ENCODE peak calls at places on chromosome 9, in four cellular contexts. O is neural crest cell, N is osteocyte, V is cardiac fibroblast. H is an unnamed sample.

GRCh38 chr9:110767559-110768063 is 99.0 kb downstream of the MUSK start:
- DNase-seq in O (no peak), N (no peak), V (peak; percentile 97), H (no peak)

GRCh38 chr9:130043654-130044623 is 950 bp upstream of the FNBP1 start:
- DNase-seq in N (no peak), O (no peak), V (peak; percentile 83), H (peak; percentile 25)

GRCh38 chr9:108784998-108785397 is 70.8 kb downstream of the ACTL7B start:
- DNase-seq in V (peak; percentile 89), N (no peak), O (no peak), H (no peak)

GRCh38 chr9:104879555-104880318 is 48.2 kb downstream of the ABCA1 start:
- DNase-seq in N (no peak), O (no peak), V (peak; percentile 97), H (no peak)

GRCh38 chr9:78428640-78429039 is 131.7 kb downstream of the PSAT1 start:
- DNase-seq in O (no peak), N (no peak), V (no peak), H (no peak)

GRCh38 chr9:37969558-37970300 is 65.8 kb upstream of the SLC25A51 start:
- DNase-seq in N (no peak), O (no peak), V (no peak), H (no peak)

GRCh38 chr9:27339661-27340295 is 42.8 kb upstream of the EQTN start:
- DNase-seq in N (no peak), V (no peak), O (no peak), H (no peak)

GRCh38 chr9:22469928-22470544 is 23.4 kb downstream of the DMRTA1 start:
- DNase-seq in N (no peak), V (peak; percentile 29), O (peak; percentile 41), H (peak; percentile 44)

GRCh38 chr9:31304576-31304975 is 1079.9 kb upstream of the ACO1 start:
- DNase-seq in V (peak; percentile 89), N (no peak), O (no peak), H (no peak)

GRCh38 chr9:108041551-108041950 is 552.0 kb upstream of the KLF4 start:
- DNase-seq in N (no peak), V (peak; percentile 54), O (no peak), H (no peak)

GRCh38 chr9:109319072-109319630 is 1.7 kb downstream of the EPB41L4B start:
- DNase-seq in N (no peak), O (no peak), V (no peak), H (peak; percentile 43)

GRCh38 chr9:32378993-32379729 is 5.3 kb upstream of the ACO1 start:
- DNase-seq in V (peak; percentile 89), O (peak; percentile 36), N (no peak), H (peak; percentile 33)

GRCh38 chr9:107907715-107908114 is 418.1 kb upstream of the KLF4 start:
- DNase-seq in V (no peak), O (no peak), N (no peak), H (no peak)

GRCh38 chr9:97271292-97271691 is 36.2 kb upstream of the CCDC180 start:
- DNase-seq in O (no peak), N (no peak), V (no peak), H (peak; percentile 52)

GRCh38 chr9:130034570-130034969 is 8.4 kb downstream of the FNBP1 start:
- DNase-seq in O (no peak), N (no peak), V (peak; percentile 60), H (no peak)

GRCh38 chr9:85630676-85631075 is 111.1 kb downstream of the AGTPBP1 start:
- DNase-seq in V (no peak), N (no peak), O (no peak), H (no peak)

GRCh38 chr9:71697882-71698281 is 70.4 kb downstream of the CEMIP2 start:
- DNase-seq in N (no peak), V (no peak), O (no peak), H (no peak)

GRCh38 chr9:135341612-135342169 is 137.9 kb upstream of the PPP1R26 start:
- DNase-seq in V (no peak), O (no peak), N (no peak), H (no peak)

GRCh38 chr9:108468364-108468763 is 387.4 kb downstream of the ACTL7B start:
- DNase-seq in O (peak; percentile 41), V (peak; percentile 34), N (no peak), H (peak; percentile 34)

GRCh38 chr9:21801683-21802417 is 586 bp upstream of the MTAP start:
- DNase-seq in N (peak; percentile 91), V (peak; percentile 89), O (peak; percentile 53), H (peak; percentile 68)

GRCh38 chr9:112000743-112001142 is 104.1 kb downstream of the UGCG start:
- DNase-seq in V (no peak), O (no peak), N (no peak), H (no peak)
- TF ChIP-seq CTCF in V (no peak), O (no peak), N (no peak), H (no peak)

GRCh38 chr9:114049453-114050225 is 28.5 kb downstream of the AMBP start:
- DNase-seq in O (no peak), N (no peak), V (no peak), H (no peak)

GRCh38 chr9:114046237-114046755 is 31.8 kb downstream of the AMBP start:
- DNase-seq in V (no peak), N (no peak), O (no peak), H (no peak)

GRCh38 chr9:114046876-114047275 is 31.2 kb downstream of the AMBP start:
- DNase-seq in O (no peak), V (peak; percentile 6), N (no peak), H (no peak)

GRCh38 chr9:114048533-114049452 is 29.3 kb downstream of the AMBP start:
- DNase-seq in O (no peak), V (no peak), N (peak; percentile 66), H (no peak)

DNA sequence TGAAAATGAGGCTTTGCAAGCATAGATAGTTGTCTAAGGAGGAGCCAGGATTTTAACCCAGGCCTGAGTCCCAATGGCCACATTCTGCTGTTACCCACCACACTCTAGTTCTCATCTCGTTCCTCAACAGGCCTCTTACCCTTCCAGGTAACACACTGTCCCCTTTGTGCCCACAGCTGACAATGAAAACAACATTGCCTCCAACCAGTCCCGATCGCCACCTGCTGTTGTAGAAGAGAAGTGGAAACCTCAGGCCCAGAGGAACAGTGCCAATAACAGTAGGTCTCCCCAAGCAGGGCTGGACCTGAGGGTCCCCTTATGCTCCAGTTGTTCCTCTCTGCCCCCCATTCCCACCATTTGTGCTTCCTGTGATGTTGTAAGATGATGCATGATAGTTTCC is 30.4 kb downstream of the AMBP start:
- DNase-seq in O (no peak), V (peak; percentile 25), N (peak; percentile 44), H (no peak)
- TF ChIP-seq CTCF in O (peak; percentile 48), V (peak; percentile 42), N (peak; percentile 35), H (no peak)

GRCh38 chr9:79769476-79770275 is 197.9 kb downstream of the TLE4 start:
- DNase-seq in N (no peak), V (no peak), O (no peak), H (no peak)
- TF ChIP-seq CTCF in N (no peak), V (peak; percentile 21), O (no peak), H (no peak)

GRCh38 chr9:89808076-89808701 is 203.4 kb downstream of the GADD45G start:
- DNase-seq in V (no peak), N (peak; percentile 57), O (no peak), H (peak; percentile 65)
- TF ChIP-seq CTCF in V (no peak), N (peak; percentile 37), O (peak; percentile 51), H (no peak)

GRCh38 chr9:19768798-19769197 is 20.0 kb downstream of the SLC24A2 start:
- DNase-seq in N (no peak), V (no peak), O (no peak), H (no peak)

DNA sequence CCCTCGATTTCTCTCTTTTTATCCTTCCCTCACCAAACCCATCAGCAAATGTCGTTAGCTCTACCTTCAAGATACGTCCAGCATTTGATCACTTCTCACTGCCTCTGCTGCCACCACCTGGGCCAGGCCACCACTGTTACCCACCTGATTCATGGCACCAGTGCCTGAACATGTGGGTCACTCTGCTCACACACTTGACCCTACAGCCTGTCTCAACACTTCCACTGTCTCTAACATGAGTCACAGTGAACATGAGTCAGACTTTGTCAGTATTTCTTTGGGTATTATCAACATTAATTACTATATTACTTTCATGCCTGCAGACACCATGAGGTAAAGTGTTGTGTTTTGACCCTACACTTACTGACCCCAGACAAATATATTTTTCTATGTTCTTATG is 19.6 kb downstream of the SLC24A2 start:
- DNase-seq in V (no peak), N (no peak), O (no peak), H (no peak)
- TF ChIP-seq CTCF in V (no peak), N (no peak), O (no peak), H (no peak)

GRCh38 chr9:16369427-16369826 is 501.0 kb downstream of the BNC2 start:
- DNase-seq in N (no peak), O (no peak), V (no peak), H (no peak)
- TF ChIP-seq CTCF in N (no peak), O (no peak), V (no peak), H (no peak)

DNA sequence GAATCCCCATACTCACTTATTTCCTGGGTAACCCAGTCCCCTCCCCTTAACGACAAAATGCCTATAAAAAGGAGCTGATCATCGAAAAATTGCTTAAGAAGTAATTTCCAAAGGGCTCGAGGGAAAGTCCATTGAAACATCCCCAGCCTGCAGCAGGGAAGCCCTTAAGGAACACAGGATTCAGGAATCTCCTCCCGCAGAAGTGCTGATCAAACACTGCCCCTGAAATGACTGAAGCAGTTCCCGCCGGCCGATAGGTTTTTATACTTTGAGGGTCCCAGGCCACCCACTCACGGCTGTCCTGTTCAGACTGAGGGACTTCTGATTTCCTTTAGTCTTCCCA is 620 bp upstream of the ZNF79 start:
- DNase-seq in V (no peak), O (no peak), N (no peak), H (no peak)
- TF ChIP-seq CTCF in V (no peak), O (no peak), N (no peak), H (no peak)

DNA sequence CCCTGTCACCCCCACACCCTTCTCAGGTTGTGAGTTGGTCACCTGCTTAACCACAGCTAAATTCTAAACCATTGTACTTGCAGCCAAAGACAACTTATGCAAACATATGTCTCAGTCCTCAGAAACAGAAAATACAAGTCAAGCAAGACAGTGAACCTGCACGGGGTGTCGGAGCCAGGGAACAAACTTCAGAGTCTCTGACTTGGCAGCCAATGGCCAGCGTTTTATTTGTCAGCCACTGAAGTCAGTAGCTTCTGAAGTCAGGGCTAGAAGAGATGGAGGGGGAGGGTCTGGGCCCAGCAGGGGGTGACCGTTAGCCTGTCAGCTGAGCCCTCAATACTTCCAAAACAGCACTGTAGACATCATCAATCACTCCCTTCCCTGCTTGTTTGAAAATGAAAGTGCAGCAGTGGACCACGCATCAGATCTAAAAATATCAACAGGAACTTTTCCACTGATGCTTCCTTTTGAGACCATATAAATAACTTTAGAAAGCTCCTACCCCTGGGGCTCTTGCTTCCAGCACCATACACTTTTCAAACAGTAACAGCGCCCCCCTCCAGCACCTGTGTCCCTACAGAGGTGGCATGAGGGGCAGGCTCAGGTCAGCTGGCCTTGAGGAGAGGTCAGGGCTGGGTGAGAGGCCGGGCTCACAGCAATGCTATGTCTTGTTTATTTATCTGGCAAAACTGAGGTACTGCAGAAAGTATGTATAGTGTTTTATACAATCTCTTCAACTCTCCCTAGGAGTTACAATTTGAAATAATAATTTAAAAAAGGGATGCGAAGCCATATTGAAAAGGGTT is 142.5 kb downstream of the ACER2 start:
- DNase-seq in N (no peak), O (no peak), V (no peak), H (peak; percentile 27)
- TF ChIP-seq CTCF in N (no peak), O (no peak), V (no peak), H (no peak)

H was measured in nephron progenitor cell.